ENCODE peak calls at places on chromosomes 6 and 20, in four cellular contexts. O is AG09319, P is GM23338, Z is SK-N-SH. K is an unnamed sample.

GRCh38 chr20:63657260-63657936 is 714 bp upstream of the RTEL1 start:
- DNase-seq in P (peak; percentile 56), Z (no peak), O (no peak), K (no peak)

GRCh38 chr20:48945840-48946514 is 24.5 kb downstream of the ARFGEF2 start:
- DNase-seq in O (no peak), Z (no peak), P (no peak), K (no peak)

GRCh38 chr6:17725083-17725482 is 18.4 kb upstream of the NUP153 start:
- DNase-seq in Z (peak; percentile 71), O (no peak), P (peak; percentile 81), K (no peak)

GRCh38 chr6:42402184-42402583 is 49.5 kb downstream of the TRERF1 start:
- DNase-seq in Z (peak; percentile 30), O (no peak), P (no peak), K (no peak)

GRCh38 chr6:43460032-43460431 is 4.7 kb upstream of the DLK2 start:
- DNase-seq in P (no peak), Z (no peak), O (no peak), K (no peak)

GRCh38 chr6:135261872-135262725 is 81.0 kb downstream of the MYB start:
- DNase-seq in O (no peak), Z (no peak), P (peak; percentile 23), K (no peak)

GRCh38 chr6:17706580-17707370 is at the start of gene NUP153:
- DNase-seq in P (peak; percentile 99), Z (peak; percentile 93), O (peak; percentile 97), K (peak; percentile 100)

GRCh38 chr6:20447157-20447556 is 45.5 kb downstream of the E2F3 start:
- DNase-seq in Z (no peak), O (no peak), P (no peak), K (no peak)

GRCh38 chr20:25277941-25278521 is 30.1 kb downstream of the PYGB start:
- DNase-seq in P (no peak), O (no peak), Z (no peak), K (no peak)

GRCh38 chr20:44733341-44734069 is 12.2 kb upstream of the KCNK15 start:
- DNase-seq in O (peak; percentile 40), Z (peak; percentile 71), P (peak; percentile 88), K (peak; percentile 39)

GRCh38 chr20:43843096-43843964 is 71.3 kb upstream of the TOX2 start:
- DNase-seq in O (peak; percentile 76), P (no peak), Z (no peak), K (no peak)

GRCh38 chr6:88209301-88209700 is 43.2 kb upstream of the CNR1 start:
- DNase-seq in O (no peak), Z (no peak), P (no peak), K (no peak)

GRCh38 chr20:63066506-63067265 is 59.9 kb upstream of the BHLHE23 start:
- DNase-seq in Z (no peak), O (no peak), P (no peak), K (no peak)

GRCh38 chr20:41377275-41377674 is 10.7 kb upstream of the EMILIN3 start:
- DNase-seq in P (no peak), Z (no peak), O (no peak), K (no peak)